ENCODE peak calls at places on chromosomes 5 and 9, in nine cellular contexts. H is GM12878, G is mesendoderm, F is ovary, Y is thoracic aorta, P is tibial nerve, D is small intestine, Z is testis, L is aorta. T is an unnamed sample. For H3K27me3 and H3K36me3, the result is how much of the 10 kb centered on the place peaks cover.

GRCh38 chr9:27460225-27461023 is 63.7 kb upstream of the IFNK start:
- DNase-seq in H (peak), G (no peak), F (peak), Y (no peak), P (no peak), D (peak), Z (no peak), L (peak), T (no peak)

GRCh38 chr9:95087659-95088242 is 229.8 kb downstream of the FANCC start:
- DNase-seq in H (no peak), G (no peak), F (no peak), Y (no peak), P (no peak), D (no peak), Z (no peak), L (peak), T (peak)

GRCh38 chr5:181164076-181164952 is 16.9 kb downstream of the OR2V2 start:
- DNase-seq in H (no peak), G (peak), F (no peak), Y (no peak), P (no peak), D (no peak), Z (no peak), L (no peak), T (peak)

GRCh38 chr9:26260238-26260637 is 582.0 kb upstream of the TUSC1 start:
- DNase-seq in H (no peak), G (no peak), F (no peak), Y (no peak), P (no peak), D (no peak), Z (no peak), L (no peak), T (no peak)

GRCh38 chr9:84597131-84597530 is 72.4 kb upstream of the NTRK2 start:
- DNase-seq in H (peak), G (no peak), F (no peak), Y (no peak), P (no peak), D (no peak), Z (no peak), L (no peak), T (no peak)

GRCh38 chr5:62093981-62094380 is 212.0 kb upstream of the KIF2A start:
- DNase-seq in H (no peak), G (peak), F (no peak), Y (no peak), P (no peak), D (peak), Z (peak), L (no peak), T (peak)

GRCh38 chr9:93960221-93960970 is 5.2 kb upstream of the BARX1 start:
- DNase-seq in H (no peak), G (peak), F (no peak), Y (no peak), P (no peak), D (peak), Z (no peak), L (no peak), T (peak)

GRCh38 chr9:14321517-14322125 is 7.7 kb upstream of the NFIB start:
- DNase-seq in H (no peak), G (no peak), F (no peak), Y (no peak), P (no peak), D (no peak), Z (no peak), L (no peak), T (no peak)

GRCh38 chr5:180831139-180832080 is 28.8 kb upstream of the MGAT1 start:
- DNase-seq in H (no peak), G (peak), F (peak), Y (no peak), P (peak), D (peak), Z (peak), L (peak), T (peak)

GRCh38 chr5:137792291-137792690 is 38.1 kb upstream of the HNRNPA0 start:
- DNase-seq in H (no peak), G (no peak), F (no peak), Y (no peak), P (no peak), D (peak), Z (no peak), L (no peak), T (no peak)

GRCh38 chr5:163914911-163915310 is 409.5 kb downstream of the MAT2B start:
- DNase-seq in H (peak), G (peak), F (no peak), Y (no peak), P (no peak), D (peak), Z (no peak), L (no peak), T (no peak)

GRCh38 chr9:20790721-20791120 is 106.7 kb downstream of the FOCAD start:
- DNase-seq in H (no peak), G (peak), F (no peak), Y (no peak), P (no peak), D (no peak), Z (no peak), L (no peak), T (no peak)

GRCh38 chr9:24257726-24258125 is 288.0 kb downstream of the IZUMO3 start:
- DNase-seq in H (no peak), G (no peak), F (no peak), Y (no peak), P (no peak), D (no peak), Z (no peak), L (no peak), T (no peak)

GRCh38 chr5:146291421-146292074 is 47.1 kb upstream of the POU4F3 start:
- DNase-seq in H (no peak), G (peak), F (no peak), Y (no peak), P (no peak), D (peak), Z (no peak), L (no peak), T (peak)

GRCh38 chr5:172641359-172642045 is 439 bp downstream of the NEURL1B start:
- DNase-seq in H (no peak), G (no peak), F (peak), Y (no peak), P (no peak), D (no peak), Z (no peak), L (peak), T (peak)

GRCh38 chr9:2583308-2584013 is 38.1 kb upstream of the VLDLR start:
- DNase-seq in H (no peak), G (no peak), F (no peak), Y (no peak), P (no peak), D (no peak), Z (no peak), L (no peak), T (no peak)

GRCh38 chr9:74753650-74754049 is 134.1 kb downstream of the TRPM6 start:
- DNase-seq in H (no peak), G (no peak), F (no peak), Y (no peak), P (no peak), D (no peak), Z (no peak), L (no peak), T (no peak)

GRCh38 chr5:150068071-150068470 is 18.3 kb downstream of the CSF1R start:
- DNase-seq in H (no peak), G (no peak), F (no peak), Y (no peak), P (no peak), D (no peak), Z (no peak), L (no peak), T (no peak)

GRCh38 chr9:77418226-77418625 is 229.9 kb downstream of the GNA14 start:
- DNase-seq in H (no peak), G (no peak), F (no peak), Y (no peak), P (no peak), D (no peak), Z (no peak), L (no peak), T (no peak)

GRCh38 chr5:131379071-131379538 is 115.3 kb downstream of the CDC42SE2 start:
- DNase-seq in H (no peak), G (no peak), F (no peak), Y (no peak), P (no peak), D (no peak), Z (no peak), L (no peak), T (no peak)

GRCh38 chr5:81750308-81751008 is 439 bp downstream of the SSBP2 start:
- DNase-seq in H (no peak), G (no peak), F (no peak), Y (no peak), P (no peak), D (peak), Z (peak), L (peak), T (peak)

GRCh38 chr9:111959960-111960359 is 63.3 kb downstream of the UGCG start:
- DNase-seq in H (no peak), G (peak), F (no peak), Y (no peak), P (no peak), D (no peak), Z (no peak), L (no peak), T (no peak)

GRCh38 chr5:121885630-121886029 is 33.9 kb downstream of the FTMT start:
- DNase-seq in H (no peak), G (no peak), F (no peak), Y (no peak), P (no peak), D (no peak), Z (no peak), L (no peak), T (no peak)

GRCh38 chr9:109639666-109640231 is 140.2 kb upstream of the PALM2AKAP2 start:
- DNase-seq in H (no peak), G (no peak), F (no peak), Y (no peak), P (no peak), D (no peak), Z (no peak), L (no peak), T (peak)

GRCh38 chr9:109641079-109641659 is 138.8 kb upstream of the PALM2AKAP2 start:
- DNase-seq in H (no peak), G (no peak), F (no peak), Y (no peak), P (no peak), D (no peak), Z (no peak), L (no peak), T (no peak)

DNA sequence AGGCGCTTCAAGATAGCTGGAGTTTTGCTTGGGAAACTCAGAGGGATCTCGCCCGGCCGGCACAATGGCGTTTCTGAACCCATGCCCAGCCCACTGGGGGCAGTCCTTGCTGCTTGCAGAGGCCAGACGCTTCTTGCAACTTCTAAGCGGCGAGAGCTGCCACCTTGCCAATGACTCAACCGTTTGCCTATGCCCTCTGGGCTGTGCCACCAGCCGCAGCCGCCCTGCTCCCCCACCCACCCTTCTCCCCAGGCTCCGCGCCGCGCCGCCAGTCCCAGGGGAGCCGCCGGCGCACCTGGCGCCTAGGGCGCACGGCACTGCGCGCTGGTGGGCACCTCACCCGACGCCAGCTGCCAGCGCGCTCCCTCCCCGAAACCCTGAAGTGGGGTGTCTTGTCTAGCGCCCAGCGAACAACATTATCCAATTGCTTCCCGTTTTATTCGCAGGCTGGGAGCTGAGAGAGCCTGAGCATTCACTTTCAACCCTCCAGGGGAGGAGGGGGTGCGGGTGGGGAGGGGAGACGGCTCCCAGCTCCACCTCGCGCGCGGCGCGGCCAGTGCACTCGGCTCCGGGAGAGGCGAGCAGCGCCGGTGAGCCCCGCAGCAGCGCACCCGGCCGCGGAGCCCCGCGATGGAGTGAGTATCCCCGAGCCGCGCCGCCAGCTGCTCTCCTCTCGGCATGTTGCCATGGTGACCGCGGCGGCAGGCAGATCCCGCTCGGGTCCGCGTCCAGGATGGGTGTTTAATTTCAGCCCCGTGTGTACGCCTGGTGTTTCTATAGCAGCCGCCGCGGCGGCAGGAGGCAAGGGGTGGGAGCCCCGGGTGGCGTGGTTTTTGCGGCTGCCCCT is 139.5 kb upstream of the PALM2AKAP2 start:
- DNase-seq in H (no peak), G (peak), F (peak), Y (peak), P (no peak), D (no peak), Z (peak), L (peak), T (peak)
- H3K4me3 ChIP-seq in H (no peak), G (no peak), F (peak), Y (peak), P (peak), D (no peak), Z (peak), L (peak), T (peak)

GRCh38 chr9:86975086-86975485 is 27.8 kb upstream of the GAS1 start:
- DNase-seq in H (no peak), G (no peak), F (no peak), Y (no peak), P (no peak), D (no peak), Z (no peak), L (no peak), T (no peak)

GRCh38 chr9:86974421-86974820 is 27.1 kb upstream of the GAS1 start:
- DNase-seq in H (no peak), G (no peak), F (no peak), Y (no peak), P (no peak), D (no peak), Z (no peak), L (no peak), T (no peak)

GRCh38 chr9:86978413-86978812 is 31.1 kb upstream of the GAS1 start:
- DNase-seq in H (no peak), G (no peak), F (no peak), Y (no peak), P (no peak), D (no peak), Z (no peak), L (no peak), T (no peak)

GRCh38 chr9:86977205-86977835 is 30.0 kb upstream of the GAS1 start:
- DNase-seq in H (no peak), G (no peak), F (no peak), Y (no peak), P (no peak), D (no peak), Z (no peak), L (no peak), T (no peak)

GRCh38 chr9:86975571-86975970 is 28.3 kb upstream of the GAS1 start:
- DNase-seq in H (no peak), G (no peak), F (no peak), Y (no peak), P (no peak), D (no peak), Z (no peak), L (no peak), T (no peak)
- H3K27me3 ChIP-seq in H (under half), G (under half), F (under half), Y (under half), P (under half), D (under half), Z (under half), L (under half), T (under half)

DNA sequence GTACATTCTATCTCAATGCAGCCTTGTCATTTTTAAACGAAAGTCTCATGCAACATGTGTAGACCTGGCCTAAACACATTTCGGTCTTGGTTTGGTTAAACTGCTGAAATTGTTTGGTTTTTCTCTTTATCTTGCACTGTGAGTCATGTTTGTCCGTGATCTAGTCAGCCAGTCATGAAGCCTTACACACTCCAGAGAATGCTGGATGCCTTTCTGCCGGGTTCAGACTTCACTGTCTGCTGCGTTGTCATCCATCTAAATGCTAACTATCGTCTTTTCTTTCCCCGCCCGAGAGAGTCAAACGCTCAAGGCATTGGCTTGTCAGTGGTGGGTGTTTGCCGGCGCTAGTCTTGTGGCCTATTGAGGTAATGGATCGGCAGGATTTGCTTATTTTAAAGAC is 1194.6 kb upstream of the WWC1 start:
- DNase-seq in H (no peak), G (no peak), F (no peak), Y (no peak), P (no peak), D (no peak), Z (no peak), L (no peak), T (no peak)
- H3K36me3 ChIP-seq in H (under half), G (under half), F (under half), Y (under half), P (under half), D (under half), Z (under half), L (under half), T (under half)

GRCh38 chr5:115565233-115565632 is 20.7 kb upstream of the FEM1C start:
- DNase-seq in H (no peak), G (peak), F (no peak), Y (no peak), P (no peak), D (no peak), Z (no peak), L (no peak), T (no peak)
- H3K4me3 ChIP-seq in H (no peak), G (no peak), F (no peak), Y (no peak), P (no peak), D (no peak), Z (no peak), L (no peak), T (no peak)

DNA sequence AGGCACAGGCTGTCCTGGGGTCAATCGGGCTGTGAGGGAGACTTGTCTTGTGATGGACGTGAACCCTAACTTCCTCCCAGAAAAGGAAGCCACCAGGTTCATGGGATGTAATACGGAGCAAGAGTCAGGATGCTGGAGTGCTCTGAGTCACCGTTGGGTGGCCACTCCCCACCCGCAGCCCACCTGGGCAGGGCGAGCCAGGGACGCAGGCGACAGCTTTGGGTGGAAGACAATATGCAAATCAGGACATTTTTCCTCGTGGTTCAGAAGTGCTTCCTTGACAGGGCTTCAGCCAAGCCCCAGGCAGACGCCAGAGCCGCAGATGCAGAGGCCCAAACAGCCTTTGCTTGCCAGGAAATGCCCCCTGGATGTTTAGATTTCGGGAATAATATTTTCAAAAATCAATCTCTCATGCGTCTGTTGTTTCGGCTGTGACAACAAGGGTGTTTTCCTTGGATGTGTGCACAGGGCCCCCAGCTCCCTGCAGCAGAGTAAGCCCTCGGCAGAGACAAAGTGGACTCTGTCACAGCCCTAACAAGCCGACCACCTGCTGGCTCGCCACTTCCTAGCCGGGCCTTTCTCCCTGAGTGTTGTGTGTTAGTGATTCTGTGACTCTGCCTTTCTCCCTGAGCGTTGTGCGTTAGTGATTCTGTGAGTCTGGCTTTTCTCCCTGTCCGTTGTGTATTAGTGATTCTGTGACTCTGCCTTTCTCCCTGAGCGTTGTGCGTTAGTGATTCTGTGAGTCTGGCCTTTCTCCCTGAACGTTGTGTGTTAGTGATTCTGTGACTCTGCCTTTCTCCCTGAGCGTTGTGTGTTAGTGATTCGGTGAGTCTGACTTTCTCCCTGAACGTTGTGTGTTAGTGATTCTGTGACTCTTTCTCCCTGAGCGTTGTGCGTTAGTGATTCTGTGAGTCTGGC is 11.8 kb upstream of the SLC9A3 start:
- DNase-seq in H (no peak), G (no peak), F (no peak), Y (no peak), P (no peak), D (no peak), Z (no peak), L (peak), T (no peak)
- H3K27me3 ChIP-seq in H (under half), G (under half), F (under half), Y (under half), P (half or more), D (under half), Z (under half), L (under half), T (under half)

DNA sequence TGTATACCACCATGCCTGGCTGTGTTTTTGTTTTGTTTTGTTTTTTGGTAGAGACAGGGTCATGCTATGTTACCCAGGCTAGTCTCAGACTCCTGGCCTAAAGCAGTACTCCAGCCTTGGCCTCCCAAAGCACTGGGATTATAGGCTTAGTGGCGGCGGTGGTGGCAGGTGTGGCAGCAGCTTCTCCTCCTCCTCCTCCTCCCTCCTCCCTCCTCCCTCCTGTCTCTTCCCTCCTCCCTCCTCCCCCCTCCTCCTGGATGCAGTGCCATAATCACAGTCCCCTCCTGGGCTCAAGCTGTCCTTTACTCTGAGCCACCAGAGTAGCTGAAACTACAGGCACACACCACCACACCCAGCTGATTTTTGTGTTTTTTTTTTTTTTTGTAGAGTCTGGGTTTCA is 71.2 kb downstream of the UHRF2 start:
- DNase-seq in H (no peak), G (no peak), F (no peak), Y (no peak), P (no peak), D (no peak), Z (no peak), L (no peak), T (no peak)
- H3K36me3 ChIP-seq in H (under half), G (under half), F (under half), Y (under half), P (under half), D (under half), Z (under half), L (under half), T (under half)

T was measured in H7.